ENCODE peak calls at places on chromosomes 12 and 14, in seven cellular contexts. One of them, this sample, is unnamed.

GRCh38 chr12:12201274-12201758 is 65.5 kb downstream of the LRP6 start:
- DNase-seq in stimulated activated CD4-positive, alpha-beta T cell treated with anti-CD3 and anti-CD28 coated beads, Interleukin-15, amount 100 ng/mL, for 1 hour: no peak
- DNase-seq in amniotic stem cell: no peak
- DNase-seq in EL: no peak
- DNase-seq in testis: no peak
- DNase-seq in NCI-H1417: no peak
- DNase-seq in MCF 10A: no peak
- DNase-seq in this sample: no peak

GRCh38 chr14:50569714-50570274 is 9.8 kb downstream of the ATL1 start:
- DNase-seq in stimulated activated CD4-positive, alpha-beta T cell treated with anti-CD3 and anti-CD28 coated beads, Interleukin-15, amount 100 ng/mL, for 1 hour: no peak
- DNase-seq in amniotic stem cell: no peak
- DNase-seq in EL: no peak
- DNase-seq in testis: no peak
- DNase-seq in NCI-H1417: no peak
- DNase-seq in MCF 10A: no peak
- DNase-seq in this sample: no peak

GRCh38 chr12:3311491-3312103 is 179.4 kb upstream of the PRMT8 start:
- DNase-seq in stimulated activated CD4-positive, alpha-beta T cell treated with anti-CD3 and anti-CD28 coated beads, Interleukin-15, amount 100 ng/mL, for 1 hour: no peak
- DNase-seq in amniotic stem cell: no peak
- DNase-seq in EL: no peak
- DNase-seq in testis: no peak
- DNase-seq in NCI-H1417: no peak
- DNase-seq in MCF 10A: no peak
- DNase-seq in this sample: no peak

GRCh38 chr12:51951843-51952722 is 584 bp downstream of the ACVR1B start:
- DNase-seq in stimulated activated CD4-positive, alpha-beta T cell treated with anti-CD3 and anti-CD28 coated beads, Interleukin-15, amount 100 ng/mL, for 1 hour: no peak
- DNase-seq in amniotic stem cell: no peak
- DNase-seq in EL: peak
- DNase-seq in testis: peak
- DNase-seq in NCI-H1417: no peak
- DNase-seq in MCF 10A: no peak
- DNase-seq in this sample: peak

GRCh38 chr14:32611752-32612151 is 282.7 kb downstream of the AKAP6 start:
- DNase-seq in stimulated activated CD4-positive, alpha-beta T cell treated with anti-CD3 and anti-CD28 coated beads, Interleukin-15, amount 100 ng/mL, for 1 hour: no peak
- DNase-seq in amniotic stem cell: peak
- DNase-seq in EL: peak
- DNase-seq in testis: no peak
- DNase-seq in NCI-H1417: no peak
- DNase-seq in MCF 10A: peak
- DNase-seq in this sample: no peak

GRCh38 chr12:51834411-51834810 is 14.1 kb downstream of the FIGNL2 start:
- DNase-seq in stimulated activated CD4-positive, alpha-beta T cell treated with anti-CD3 and anti-CD28 coated beads, Interleukin-15, amount 100 ng/mL, for 1 hour: no peak
- DNase-seq in amniotic stem cell: no peak
- DNase-seq in EL: no peak
- DNase-seq in testis: no peak
- DNase-seq in NCI-H1417: no peak
- DNase-seq in MCF 10A: no peak
- DNase-seq in this sample: no peak

GRCh38 chr12:94636462-94637085 is 13.8 kb downstream of the TMCC3 start:
- DNase-seq in stimulated activated CD4-positive, alpha-beta T cell treated with anti-CD3 and anti-CD28 coated beads, Interleukin-15, amount 100 ng/mL, for 1 hour: no peak
- DNase-seq in amniotic stem cell: no peak
- DNase-seq in EL: no peak
- DNase-seq in testis: no peak
- DNase-seq in NCI-H1417: no peak
- DNase-seq in MCF 10A: peak
- DNase-seq in this sample: no peak

GRCh38 chr12:22670762-22671161 is 45.8 kb downstream of the ETNK1 start:
- DNase-seq in stimulated activated CD4-positive, alpha-beta T cell treated with anti-CD3 and anti-CD28 coated beads, Interleukin-15, amount 100 ng/mL, for 1 hour: no peak
- DNase-seq in amniotic stem cell: no peak
- DNase-seq in EL: no peak
- DNase-seq in testis: no peak
- DNase-seq in NCI-H1417: no peak
- DNase-seq in MCF 10A: no peak
- DNase-seq in this sample: no peak

GRCh38 chr14:104549536-104550339 is 29.8 kb upstream of the C14orf180 start:
- DNase-seq in stimulated activated CD4-positive, alpha-beta T cell treated with anti-CD3 and anti-CD28 coated beads, Interleukin-15, amount 100 ng/mL, for 1 hour: no peak
- DNase-seq in amniotic stem cell: no peak
- DNase-seq in EL: no peak
- DNase-seq in testis: no peak
- DNase-seq in NCI-H1417: no peak
- DNase-seq in MCF 10A: no peak
- DNase-seq in this sample: peak

GRCh38 chr12:122322501-122322900 is 56.2 kb upstream of the VPS33A start:
- DNase-seq in stimulated activated CD4-positive, alpha-beta T cell treated with anti-CD3 and anti-CD28 coated beads, Interleukin-15, amount 100 ng/mL, for 1 hour: no peak
- DNase-seq in amniotic stem cell: no peak
- DNase-seq in EL: peak
- DNase-seq in testis: no peak
- DNase-seq in NCI-H1417: no peak
- DNase-seq in MCF 10A: peak
- DNase-seq in this sample: no peak

GRCh38 chr12:103647267-103647666 is 60.2 kb downstream of the STAB2 start:
- DNase-seq in stimulated activated CD4-positive, alpha-beta T cell treated with anti-CD3 and anti-CD28 coated beads, Interleukin-15, amount 100 ng/mL, for 1 hour: no peak
- DNase-seq in amniotic stem cell: no peak
- DNase-seq in EL: peak
- DNase-seq in testis: no peak
- DNase-seq in NCI-H1417: no peak
- DNase-seq in MCF 10A: peak
- DNase-seq in this sample: no peak

GRCh38 chr12:106223485-106224391 is 24.1 kb downstream of the CKAP4 start:
- DNase-seq in stimulated activated CD4-positive, alpha-beta T cell treated with anti-CD3 and anti-CD28 coated beads, Interleukin-15, amount 100 ng/mL, for 1 hour: peak
- DNase-seq in amniotic stem cell: peak
- DNase-seq in EL: peak
- DNase-seq in testis: peak
- DNase-seq in NCI-H1417: peak
- DNase-seq in MCF 10A: peak
- DNase-seq in this sample: peak

GRCh38 chr14:69573841-69574265 is 818 bp downstream of the CCDC177 start:
- DNase-seq in stimulated activated CD4-positive, alpha-beta T cell treated with anti-CD3 and anti-CD28 coated beads, Interleukin-15, amount 100 ng/mL, for 1 hour: no peak
- DNase-seq in amniotic stem cell: no peak
- DNase-seq in EL: no peak
- DNase-seq in testis: no peak
- DNase-seq in NCI-H1417: peak
- DNase-seq in MCF 10A: no peak
- DNase-seq in this sample: no peak

GRCh38 chr14:68268197-68268596 is 448.6 kb downstream of the RAD51B start:
- DNase-seq in stimulated activated CD4-positive, alpha-beta T cell treated with anti-CD3 and anti-CD28 coated beads, Interleukin-15, amount 100 ng/mL, for 1 hour: no peak
- DNase-seq in amniotic stem cell: no peak
- DNase-seq in EL: no peak
- DNase-seq in testis: no peak
- DNase-seq in NCI-H1417: no peak
- DNase-seq in MCF 10A: no peak
- DNase-seq in this sample: no peak

GRCh38 chr12:89884917-89885316 is 176.3 kb upstream of the ATP2B1 start:
- DNase-seq in stimulated activated CD4-positive, alpha-beta T cell treated with anti-CD3 and anti-CD28 coated beads, Interleukin-15, amount 100 ng/mL, for 1 hour: no peak
- DNase-seq in amniotic stem cell: no peak
- DNase-seq in EL: no peak
- DNase-seq in testis: no peak
- DNase-seq in NCI-H1417: no peak
- DNase-seq in MCF 10A: no peak
- DNase-seq in this sample: no peak

GRCh38 chr12:104416160-104416559 is 40.6 kb upstream of the CHST11 start:
- DNase-seq in stimulated activated CD4-positive, alpha-beta T cell treated with anti-CD3 and anti-CD28 coated beads, Interleukin-15, amount 100 ng/mL, for 1 hour: no peak
- DNase-seq in amniotic stem cell: no peak
- DNase-seq in EL: no peak
- DNase-seq in testis: no peak
- DNase-seq in NCI-H1417: no peak
- DNase-seq in MCF 10A: no peak
- DNase-seq in this sample: no peak

GRCh38 chr12:50249464-50250229 is 33.7 kb downstream of the LIMA1 start:
- DNase-seq in stimulated activated CD4-positive, alpha-beta T cell treated with anti-CD3 and anti-CD28 coated beads, Interleukin-15, amount 100 ng/mL, for 1 hour: no peak
- DNase-seq in amniotic stem cell: no peak
- DNase-seq in EL: no peak
- DNase-seq in testis: no peak
- DNase-seq in NCI-H1417: no peak
- DNase-seq in MCF 10A: no peak
- DNase-seq in this sample: no peak

GRCh38 chr12:25715147-25715546 is 162.1 kb upstream of the LMNTD1 start:
- DNase-seq in stimulated activated CD4-positive, alpha-beta T cell treated with anti-CD3 and anti-CD28 coated beads, Interleukin-15, amount 100 ng/mL, for 1 hour: no peak
- DNase-seq in amniotic stem cell: no peak
- DNase-seq in EL: peak
- DNase-seq in testis: no peak
- DNase-seq in NCI-H1417: no peak
- DNase-seq in MCF 10A: no peak
- DNase-seq in this sample: no peak

GRCh38 chr12:71685961-71686657 is at the start of gene TMEM19:
- DNase-seq in stimulated activated CD4-positive, alpha-beta T cell treated with anti-CD3 and anti-CD28 coated beads, Interleukin-15, amount 100 ng/mL, for 1 hour: peak
- DNase-seq in amniotic stem cell: peak
- DNase-seq in EL: peak
- DNase-seq in testis: peak
- DNase-seq in NCI-H1417: peak
- DNase-seq in MCF 10A: peak
- DNase-seq in this sample: peak

GRCh38 chr14:87952307-87953094 is 40.5 kb downstream of the GALC start:
- DNase-seq in stimulated activated CD4-positive, alpha-beta T cell treated with anti-CD3 and anti-CD28 coated beads, Interleukin-15, amount 100 ng/mL, for 1 hour: no peak
- DNase-seq in amniotic stem cell: no peak
- DNase-seq in EL: no peak
- DNase-seq in testis: no peak
- DNase-seq in NCI-H1417: no peak
- DNase-seq in MCF 10A: no peak
- DNase-seq in this sample: no peak

GRCh38 chr12:78120866-78121590 is 290.3 kb downstream of the NAV3 start:
- DNase-seq in stimulated activated CD4-positive, alpha-beta T cell treated with anti-CD3 and anti-CD28 coated beads, Interleukin-15, amount 100 ng/mL, for 1 hour: no peak
- DNase-seq in amniotic stem cell: no peak
- DNase-seq in EL: peak
- DNase-seq in testis: peak
- DNase-seq in NCI-H1417: peak
- DNase-seq in MCF 10A: peak
- DNase-seq in this sample: no peak

GRCh38 chr14:67846029-67846610 is 26.5 kb downstream of the RAD51B start:
- DNase-seq in stimulated activated CD4-positive, alpha-beta T cell treated with anti-CD3 and anti-CD28 coated beads, Interleukin-15, amount 100 ng/mL, for 1 hour: no peak
- DNase-seq in amniotic stem cell: no peak
- DNase-seq in EL: no peak
- DNase-seq in testis: no peak
- DNase-seq in NCI-H1417: no peak
- DNase-seq in MCF 10A: no peak
- DNase-seq in this sample: no peak

GRCh38 chr12:6750506-6750905 is 2.4 kb downstream of the MLF2 start:
- DNase-seq in stimulated activated CD4-positive, alpha-beta T cell treated with anti-CD3 and anti-CD28 coated beads, Interleukin-15, amount 100 ng/mL, for 1 hour: no peak
- DNase-seq in amniotic stem cell: no peak
- DNase-seq in EL: no peak
- DNase-seq in testis: no peak
- DNase-seq in NCI-H1417: no peak
- DNase-seq in MCF 10A: no peak
- DNase-seq in this sample: no peak

GRCh38 chr14:59337151-59337611 is 128.0 kb downstream of the GPR135 start:
- DNase-seq in stimulated activated CD4-positive, alpha-beta T cell treated with anti-CD3 and anti-CD28 coated beads, Interleukin-15, amount 100 ng/mL, for 1 hour: no peak
- DNase-seq in amniotic stem cell: no peak
- DNase-seq in EL: no peak
- DNase-seq in testis: peak
- DNase-seq in NCI-H1417: no peak
- DNase-seq in MCF 10A: peak
- DNase-seq in this sample: no peak

GRCh38 chr12:91001306-91001705 is 3.5 kb downstream of the EPYC start:
- DNase-seq in stimulated activated CD4-positive, alpha-beta T cell treated with anti-CD3 and anti-CD28 coated beads, Interleukin-15, amount 100 ng/mL, for 1 hour: no peak
- DNase-seq in amniotic stem cell: no peak
- DNase-seq in EL: no peak
- DNase-seq in testis: no peak
- DNase-seq in NCI-H1417: no peak
- DNase-seq in MCF 10A: no peak
- DNase-seq in this sample: no peak

This sample was measured in activated effector memory CD4-positive, alpha-beta T cell treated with anti-CD3 and anti-CD28 coated beads, Interleukin-2, amount 50 U/mL, for 16 hours.